ENCODE peak calls at places on chromosomes 11 and 22, in nine cellular contexts. Z is coronary artery; X is pancreas; Q is mucosa of descending colon; I is progenitor cell of endocrine pancreas; U is lower leg skin; M is MM.1S; T is CD8-positive, alpha-beta T cell; V is GM12865. N is an unnamed sample.

GRCh38 chr11:46916669-46917108 is 1.7 kb downstream of the LRP4 start:
- DNase-seq in Z (no peak), X (peak), Q (peak), I (peak), U (no peak), M (no peak), T (peak), V (no peak), N (peak)

GRCh38 chr11:77705195-77705876 is 67.7 kb upstream of the CLNS1A start:
- DNase-seq in Z (no peak), X (no peak), Q (no peak), I (no peak), U (no peak), M (no peak), T (no peak), V (no peak), N (no peak)

GRCh38 chr11:117187428-117187798 is 8.9 kb downstream of the SIDT2 start:
- DNase-seq in Z (peak), X (peak), Q (peak), I (no peak), U (no peak), M (no peak), T (no peak), V (no peak), N (no peak)

GRCh38 chr11:124746621-124747243 is 5.3 kb downstream of the VSIG2 start:
- DNase-seq in Z (no peak), X (peak), Q (peak), I (peak), U (no peak), M (peak), T (peak), V (peak), N (peak)

GRCh38 chr11:70540196-70540595 is 141.9 kb downstream of the CTTN start:
- DNase-seq in Z (no peak), X (peak), Q (peak), I (no peak), U (no peak), M (no peak), T (no peak), V (no peak), N (no peak)

GRCh38 chr22:20247010-20247505 is 21.1 kb downstream of the RTN4R start:
- DNase-seq in Z (no peak), X (no peak), Q (no peak), I (no peak), U (no peak), M (no peak), T (no peak), V (peak), N (peak)

GRCh38 chr22:29071261-29072045 is 1.4 kb upstream of the KREMEN1 start:
- DNase-seq in Z (no peak), X (peak), Q (peak), I (peak), U (peak), M (peak), T (no peak), V (peak), N (peak)

GRCh38 chr11:60971520-60971919 is at the start of gene CD6:
- DNase-seq in Z (no peak), X (no peak), Q (no peak), I (no peak), U (no peak), M (no peak), T (peak), V (peak), N (no peak)

GRCh38 chr11:46564459-46564858 is 29.4 kb downstream of the AMBRA1 start:
- DNase-seq in Z (no peak), X (no peak), Q (no peak), I (no peak), U (no peak), M (no peak), T (no peak), V (no peak), N (no peak)

GRCh38 chr11:61955031-61955415 is 4.9 kb downstream of the BEST1 start:
- DNase-seq in Z (peak), X (no peak), Q (peak), I (no peak), U (no peak), M (no peak), T (no peak), V (no peak), N (peak)

GRCh38 chr11:61897387-61898246 is 6.3 kb upstream of the FADS3 start:
- DNase-seq in Z (no peak), X (peak), Q (peak), I (peak), U (peak), M (peak), T (peak), V (peak), N (peak)

GRCh38 chr11:64100782-64101358 is 65.0 kb downstream of the MACROD1 start:
- DNase-seq in Z (no peak), X (no peak), Q (no peak), I (no peak), U (no peak), M (no peak), T (no peak), V (no peak), N (no peak)

GRCh38 chr11:64099436-64099835 is 63.7 kb downstream of the FLRT1 start:
- DNase-seq in Z (no peak), X (no peak), Q (no peak), I (no peak), U (no peak), M (no peak), T (no peak), V (no peak), N (no peak)

GRCh38 chr11:64101461-64101860 is 64.5 kb downstream of the MACROD1 start:
- DNase-seq in Z (no peak), X (no peak), Q (no peak), I (no peak), U (no peak), M (no peak), T (no peak), V (no peak), N (no peak)

GRCh38 chr11:64102005-64102738 is 63.7 kb downstream of the MACROD1 start:
- DNase-seq in Z (no peak), X (no peak), Q (no peak), I (no peak), U (no peak), M (no peak), T (no peak), V (no peak), N (no peak)

DNA sequence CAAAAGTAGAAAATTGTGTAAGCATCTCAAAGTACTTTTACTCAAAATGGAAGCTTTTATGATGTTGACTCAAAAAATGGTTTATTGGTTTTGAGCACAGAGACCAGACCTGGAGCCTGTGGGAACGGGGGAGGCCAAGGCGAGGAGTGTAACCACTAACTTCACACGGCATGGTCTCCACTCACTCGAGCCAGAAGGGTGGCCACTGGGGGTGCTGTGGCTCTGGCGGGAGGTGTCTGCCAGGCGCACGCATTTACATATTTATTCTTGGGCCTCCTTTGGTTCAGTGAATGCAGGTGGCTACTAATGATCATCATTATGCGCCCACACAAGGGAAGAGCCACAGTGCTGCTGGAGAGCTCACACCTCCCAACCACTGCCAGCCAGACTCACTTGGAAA is 64.6 kb downstream of the FLRT1 start:
- DNase-seq in Z (no peak), X (no peak), Q (no peak), I (no peak), U (no peak), M (no peak), T (no peak), V (peak), N (peak)
- TF ChIP-seq CTCF in Z (no peak), X (no peak), Q (no peak), I (peak), U (no peak), M (peak), T (no peak), V (peak), N (peak)

DNA sequence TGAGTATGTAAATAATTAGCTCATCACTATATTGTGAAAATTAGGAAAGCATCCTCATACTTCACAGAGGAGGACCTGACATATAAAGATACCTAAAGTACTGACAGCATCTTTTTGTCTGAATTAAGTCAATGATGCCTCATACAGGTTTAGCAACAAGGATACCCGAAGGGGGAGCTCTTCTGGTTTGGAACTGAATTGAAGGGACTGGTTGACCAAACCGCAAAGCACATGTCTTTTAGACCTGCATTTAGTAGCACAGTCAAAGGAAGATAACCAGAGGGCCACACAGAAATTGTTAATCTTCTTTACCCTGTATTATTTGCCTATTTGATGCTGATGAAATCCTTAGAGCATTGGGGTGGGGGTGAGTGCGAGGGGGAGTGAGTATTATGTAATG is 12.9 kb upstream of the WT1 start:
- DNase-seq in Z (no peak), X (no peak), Q (no peak), I (no peak), U (no peak), M (no peak), T (no peak), V (peak), N (peak)
- TF ChIP-seq CTCF in Z (no peak), X (no peak), Q (no peak), I (peak), U (no peak), M (no peak), T (no peak), V (peak), N (peak)

DNA sequence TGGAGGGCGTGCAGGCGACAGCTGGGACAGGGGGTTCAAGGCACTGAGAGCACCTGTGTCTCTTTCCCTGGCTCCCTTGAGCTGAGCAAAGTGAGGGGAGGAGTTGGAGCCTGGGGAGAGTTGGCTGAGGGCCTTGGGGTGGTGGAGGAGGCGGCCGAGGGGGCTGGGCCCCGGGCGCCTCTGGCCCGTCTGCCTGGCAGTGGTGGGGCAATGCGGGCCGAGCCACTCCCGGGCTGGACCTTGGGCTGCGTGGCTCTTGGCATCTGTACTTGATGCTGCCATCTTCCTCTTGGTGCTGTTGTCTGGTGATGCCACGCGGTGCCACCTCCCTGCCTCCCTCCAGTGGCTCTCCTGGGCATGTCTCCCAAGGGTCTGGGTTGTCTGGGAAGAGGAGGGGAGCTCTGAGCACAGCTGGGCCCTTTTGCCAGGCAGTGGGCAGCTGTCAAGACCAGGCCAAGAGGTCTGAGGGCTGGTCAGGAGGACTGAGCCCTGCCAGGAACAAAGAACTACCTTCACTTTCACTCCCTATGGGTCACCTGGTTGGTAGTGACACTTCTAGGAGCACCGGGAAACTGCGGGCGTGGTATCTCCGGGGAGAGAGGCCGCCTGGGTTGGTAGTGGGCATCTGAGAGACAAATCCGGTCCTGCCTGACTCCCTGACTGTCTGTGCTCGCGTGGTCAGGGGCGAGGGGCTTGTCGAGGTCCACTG is 1.3 kb downstream of the GRIK4 start:
- DNase-seq in Z (peak), X (no peak), Q (no peak), I (no peak), U (no peak), M (no peak), T (no peak), V (no peak), N (no peak)
- TF ChIP-seq CTCF in Z (no peak), X (no peak), Q (no peak), I (no peak), U (no peak), M (peak), T (no peak), V (no peak), N (no peak)

DNA sequence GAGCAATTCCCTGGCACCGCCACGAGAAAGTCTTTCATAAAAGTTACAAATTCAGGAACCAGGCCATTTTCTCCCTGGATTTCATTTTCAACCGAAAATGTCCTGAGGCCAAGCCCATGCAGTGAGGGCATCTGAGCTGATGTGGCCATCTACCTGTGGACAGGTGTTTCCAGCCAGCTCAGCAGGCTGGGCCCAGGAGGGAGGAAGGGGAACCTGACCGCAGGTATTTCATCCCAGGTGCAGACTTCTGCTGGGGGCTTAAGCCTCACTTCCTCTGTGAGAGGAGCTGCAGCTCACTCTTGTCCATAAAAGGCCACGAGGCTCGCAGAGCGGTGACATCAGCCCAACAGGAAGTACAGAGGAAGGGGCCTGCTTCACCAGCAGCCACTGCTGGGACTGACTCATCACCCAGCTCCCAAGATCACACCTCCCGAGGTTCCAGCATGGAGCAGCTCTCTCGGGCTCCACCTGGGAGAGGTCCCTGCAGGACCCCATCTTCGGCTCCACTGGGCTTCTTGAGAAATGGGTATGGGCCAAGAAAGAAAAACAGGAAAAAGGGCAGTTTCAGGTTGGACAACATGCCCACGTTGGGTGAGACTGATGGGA is 56.4 kb downstream of the MYH9 start:
- DNase-seq in Z (peak), X (no peak), Q (peak), I (no peak), U (peak), M (peak), T (peak), V (peak), N (peak)
- TF ChIP-seq CTCF in Z (no peak), X (no peak), Q (no peak), I (no peak), U (no peak), M (no peak), T (no peak), V (no peak), N (no peak)

GRCh38 chr22:19036523-19037273 is 85.5 kb downstream of the DGCR2 start:
- DNase-seq in Z (no peak), X (peak), Q (peak), I (no peak), U (no peak), M (no peak), T (no peak), V (no peak), N (no peak)
- TF ChIP-seq CTCF in Z (no peak), X (no peak), Q (no peak), I (no peak), U (no peak), M (no peak), T (no peak), V (no peak), N (no peak)